ENCODE peak calls at places on chromosomes 2 and 18, in ten cellular contexts. N, X, Z, L, W, H, Y, J, T and R are unnamed samples.

GRCh38 chr2:167190053-167190452 is 301.8 kb downstream of the XIRP2 start:
- DNase-seq in N (no peak), X (no peak), Z (no peak), L (no peak), W (no peak), H (no peak), Y (no peak), J (no peak), T (peak; percentile 59), R (no peak)

GRCh38 chr2:231523451-231524266 is 6.6 kb downstream of the NMUR1 start:
- DNase-seq in N (no peak), X (no peak), Z (no peak), L (no peak), W (no peak), H (no peak), Y (no peak), J (no peak), T (no peak), R (no peak)

GRCh38 chr2:69583434-69583833 is 60.1 kb downstream of the AAK1 start:
- DNase-seq in N (no peak), X (no peak), Z (no peak), L (no peak), W (no peak), H (no peak), Y (no peak), J (no peak), T (no peak), R (no peak)

GRCh38 chr2:94990956-94991355 is 34.6 kb upstream of the MAL start:
- DNase-seq in N (no peak), X (no peak), Z (no peak), L (no peak), W (no peak), H (no peak), Y (no peak), J (no peak), T (no peak), R (no peak)

GRCh38 chr2:109637749-109638570 is 23.8 kb downstream of the SOWAHC start:
- DNase-seq in N (peak; percentile 65), X (no peak), Z (no peak), L (no peak), W (no peak), H (no peak), Y (no peak), J (no peak), T (no peak), R (no peak)

GRCh38 chr2:86223098-86223681 is 23.9 kb downstream of the MRPL35 start:
- DNase-seq in N (peak; percentile 50), X (no peak), Z (no peak), L (no peak), W (no peak), H (no peak), Y (no peak), J (no peak), T (peak; percentile 73), R (peak; percentile 80)

GRCh38 chr2:108593547-108594098 is 59.4 kb downstream of the LIMS1 start:
- DNase-seq in N (peak; percentile 88), X (no peak), Z (peak; percentile 92), L (no peak), W (no peak), H (no peak), Y (no peak), J (no peak), T (no peak), R (no peak)

GRCh38 chr2:170928036-170928823 is 823 bp upstream of the GORASP2 start:
- DNase-seq in N (peak; percentile 31), X (peak; percentile 79), Z (no peak), L (no peak), W (no peak), H (no peak), Y (peak; percentile 17), J (no peak), T (no peak), R (no peak)

GRCh38 chr2:54671875-54672586 is 51.4 kb upstream of the EML6 start:
- DNase-seq in N (peak; percentile 82), X (no peak), Z (no peak), L (no peak), W (no peak), H (no peak), Y (no peak), J (no peak), T (no peak), R (no peak)

GRCh38 chr2:54675738-54676137 is 47.7 kb upstream of the EML6 start:
- DNase-seq in N (no peak), X (no peak), Z (peak; percentile 21), L (no peak), W (no peak), H (peak; percentile 91), Y (peak; percentile 96), J (no peak), T (peak; percentile 67), R (peak; percentile 88)

GRCh38 chr2:54675281-54675680 is 48.2 kb upstream of the EML6 start:
- DNase-seq in N (no peak), X (no peak), Z (no peak), L (no peak), W (no peak), H (peak; percentile 78), Y (peak; percentile 14), J (no peak), T (no peak), R (no peak)

GRCh38 chr2:54672587-54673456 is 50.6 kb upstream of the EML6 start:
- DNase-seq in N (no peak), X (no peak), Z (peak; percentile 21), L (no peak), W (no peak), H (peak; percentile 14), Y (peak; percentile 38), J (no peak), T (no peak), R (peak; percentile 28)

DNA sequence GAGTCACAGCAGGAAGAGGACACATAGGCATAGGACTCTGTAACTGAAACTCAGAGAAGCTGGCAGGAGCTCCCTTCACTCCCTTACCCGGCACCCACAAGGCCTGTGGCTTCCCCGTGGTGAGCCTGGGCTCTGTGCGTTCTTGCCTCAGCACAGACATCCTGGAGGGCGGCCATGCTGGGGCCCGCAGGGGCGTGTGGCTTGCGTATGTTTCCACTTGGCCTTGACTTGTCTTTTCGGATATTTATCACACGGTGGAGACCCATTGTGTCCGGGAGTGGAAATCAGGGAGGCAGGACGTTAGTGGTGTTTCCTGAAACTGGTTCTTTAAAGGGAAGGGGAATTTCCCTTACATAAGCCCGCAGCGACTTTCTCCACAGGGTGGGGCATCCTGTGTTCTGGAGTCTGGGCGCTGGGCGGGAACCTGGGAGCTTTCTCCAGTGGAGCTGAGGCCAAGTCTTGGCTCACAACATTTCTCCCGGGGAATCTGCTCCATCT is 49.9 kb upstream of the EML6 start:
- DNase-seq in N (no peak), X (peak; percentile 90), Z (peak; percentile 97), L (no peak), W (peak; percentile 77), H (peak; percentile 92), Y (peak; percentile 62), J (no peak), T (peak; percentile 92), R (peak; percentile 93)
- TF ChIP-seq POLR2A in N (no peak), X (no peak), Z (no peak), L (no peak), W (no peak), H (no peak), Y (no peak), J (no peak), T (no peak), R (peak; percentile 10)

DNA sequence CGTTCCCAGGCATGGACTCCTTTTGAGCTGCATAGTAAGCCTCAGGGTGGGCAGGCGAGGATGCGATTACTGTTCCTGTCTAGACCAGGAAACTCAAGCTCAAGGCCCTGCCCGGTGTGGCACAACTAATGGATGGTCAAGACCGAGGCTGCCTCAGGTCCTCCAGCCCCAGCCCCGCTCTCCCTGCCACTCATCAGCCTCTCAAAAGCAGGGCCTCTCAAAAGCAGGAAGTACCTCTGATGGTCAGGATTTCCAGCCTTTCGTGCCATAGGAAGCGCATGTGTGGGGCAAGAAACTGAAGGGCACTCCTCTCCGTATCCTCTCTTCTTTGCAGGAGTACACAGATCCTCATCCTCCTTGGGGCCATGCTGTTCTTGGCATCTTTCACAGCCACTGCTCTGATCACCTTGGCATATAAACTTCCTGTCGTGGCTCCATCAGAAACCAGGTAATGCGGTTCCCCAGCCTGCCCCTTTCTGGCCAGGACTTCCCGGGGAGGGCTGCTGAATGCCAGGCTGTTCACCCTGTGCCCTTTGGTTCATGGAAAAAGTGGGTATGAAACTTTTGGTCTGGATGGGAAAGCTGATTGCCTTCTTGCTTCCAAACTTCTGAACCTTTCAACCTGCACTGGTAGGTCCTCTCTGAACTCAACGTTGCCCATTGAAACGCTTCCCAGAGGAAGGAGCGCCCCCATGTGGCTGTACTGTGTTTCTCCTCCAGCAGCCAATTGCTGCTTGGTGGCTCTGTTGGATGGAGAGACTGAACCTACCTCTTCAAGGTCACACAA is 82.8 kb upstream of the SEC11C start:
- DNase-seq in N (peak; percentile 68), X (peak; percentile 90), Z (peak; percentile 76), L (no peak), W (no peak), H (no peak), Y (peak; percentile 60), J (no peak), T (peak; percentile 80), R (peak; percentile 83)
- H3K4me3 ChIP-seq in N (no peak overlapping the region), X (no peak overlapping the region), Z (no peak overlapping the region), L (no peak overlapping the region), W (no peak overlapping the region), H (no peak overlapping the region), Y (no peak overlapping the region), J (no peak overlapping the region), T (no peak overlapping the region), R (no peak overlapping the region)

DNA sequence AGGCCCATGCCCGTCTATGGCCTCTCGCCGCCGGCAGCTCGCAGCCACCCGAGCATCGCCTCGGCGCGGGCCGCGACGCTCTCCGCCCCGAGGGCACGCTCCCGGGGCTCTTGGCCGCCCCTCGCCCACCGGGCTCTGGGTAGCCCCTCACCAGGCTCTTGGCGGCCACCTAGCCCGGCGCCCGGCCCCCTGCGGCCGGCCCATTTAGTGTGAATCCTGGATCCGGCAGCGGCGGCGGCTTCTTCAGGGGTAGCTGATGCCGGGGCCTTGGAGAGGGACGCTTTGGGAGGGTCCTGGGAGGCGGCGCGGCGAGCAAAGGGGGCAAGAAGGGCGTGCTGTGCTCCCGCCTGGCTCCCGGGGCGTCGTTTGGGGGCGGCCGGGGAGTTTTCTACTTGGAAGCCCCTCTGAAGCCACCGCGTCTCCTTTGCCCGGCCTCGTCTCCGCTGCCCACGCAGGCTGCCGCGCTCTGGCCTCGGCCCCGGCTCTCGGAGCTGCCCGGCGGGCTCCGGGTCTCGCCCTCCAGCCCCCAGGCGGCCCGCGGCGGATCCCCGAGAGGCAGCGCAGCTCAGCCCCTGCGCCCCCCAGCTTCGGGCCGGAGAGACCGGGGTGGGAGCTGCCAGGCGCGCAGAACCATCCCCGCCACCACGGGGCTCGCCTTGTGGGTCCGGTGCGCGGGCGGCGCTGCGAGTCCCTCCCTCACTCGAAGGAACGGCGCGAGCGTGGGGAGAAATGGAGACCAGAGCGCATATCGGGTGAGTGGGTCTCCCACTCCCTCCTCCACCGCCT is 521 bp downstream of the PIEZO2 start:
- DNase-seq in N (no peak), X (no peak), Z (no peak), L (no peak), W (no peak), H (peak; percentile 55), Y (no peak), J (no peak), T (no peak), R (no peak)
- TF ChIP-seq POLR2A in N (no peak), X (no peak), Z (no peak), L (no peak), W (no peak), H (no peak), Y (no peak), J (no peak), T (no peak), R (no peak)

GRCh38 chr2:234161932-234162331 is 111.4 kb downstream of the SPP2 start:
- DNase-seq in N (no peak), X (no peak), Z (no peak), L (no peak), W (no peak), H (no peak), Y (no peak), J (no peak), T (no peak), R (no peak)

GRCh38 chr2:234158189-234158588 is 107.7 kb downstream of the SPP2 start:
- DNase-seq in N (no peak), X (no peak), Z (no peak), L (no peak), W (no peak), H (no peak), Y (no peak), J (no peak), T (no peak), R (no peak)

GRCh38 chr2:234156326-234156725 is 105.8 kb downstream of the SPP2 start:
- DNase-seq in N (no peak), X (no peak), Z (no peak), L (no peak), W (no peak), H (no peak), Y (no peak), J (no peak), T (no peak), R (no peak)

GRCh38 chr2:234162876-234163275 is 112.4 kb downstream of the SPP2 start:
- DNase-seq in N (no peak), X (no peak), Z (no peak), L (no peak), W (no peak), H (no peak), Y (no peak), J (no peak), T (no peak), R (no peak)

GRCh38 chr2:234158812-234159211 is 108.3 kb downstream of the SPP2 start:
- DNase-seq in N (peak; percentile 31), X (no peak), Z (no peak), L (no peak), W (no peak), H (no peak), Y (no peak), J (no peak), T (no peak), R (no peak)
- H3K4me3 ChIP-seq in N (no peak overlapping the region), X (no peak overlapping the region), Z (no peak overlapping the region), L (no peak overlapping the region), W (no peak overlapping the region), H (no peak overlapping the region), Y (no peak overlapping the region), J (no peak overlapping the region), T (no peak overlapping the region), R (no peak overlapping the region)